ENCODE peak calls at places on chromosomes 3 and 15, in seven cellular contexts. Q is neuronal stem cell; N is neural progenitor cell; E is CD8-positive, alpha-beta memory T cell; U is ovary; Z is heart left ventricle; X is transverse colon. H is an unnamed sample. For H3K4me1 and H3K36me3, the result is how much of the 10 kb centered on the place peaks cover.

GRCh38 chr15:60399931-60400330 is 2.1 kb upstream of the ANXA2 start:
- DNase-seq in U (no peak), E (no peak), Z (no peak), Q (no peak), X (no peak), N (no peak), H (no peak)

GRCh38 chr3:151330899-151331298 is 1.6 kb upstream of the P2RY13 start:
- DNase-seq in U (no peak), X (no peak), E (no peak), Z (no peak), Q (no peak), N (no peak), H (no peak)

GRCh38 chr3:130773371-130773770 is 26.7 kb upstream of the PIK3R4 start:
- DNase-seq in U (no peak), N (no peak), E (no peak), X (no peak), Z (no peak), Q (no peak), H (no peak)

GRCh38 chr3:72155391-72156064 is 370.6 kb upstream of the PROK2 start:
- DNase-seq in U (peak), Q (no peak), X (peak), Z (peak), N (no peak), E (no peak), H (peak)

GRCh38 chr15:39447431-39447830 is 133.4 kb upstream of the THBS1 start:
- DNase-seq in E (no peak), Z (no peak), Q (no peak), N (peak), X (no peak), U (no peak), H (no peak)

GRCh38 chr15:57640935-57641682 is 49.4 kb downstream of the MYZAP start:
- DNase-seq in Z (no peak), U (no peak), X (no peak), Q (peak), E (no peak), N (peak), H (no peak)

GRCh38 chr15:49456166-49456565 is 33.1 kb downstream of the FGF7 start:
- DNase-seq in X (no peak), N (no peak), Z (no peak), U (no peak), Q (no peak), E (no peak), H (no peak)

GRCh38 chr3:53597136-53597915 is 102.9 kb downstream of the CACNA1D start:
- DNase-seq in Q (no peak), N (no peak), U (no peak), X (no peak), E (no peak), Z (no peak), H (peak)

GRCh38 chr15:93088200-93088980 is 621 bp downstream of the RGMA start:
- DNase-seq in U (peak), N (peak), Q (peak), X (no peak), Z (peak), E (no peak), H (no peak)

GRCh38 chr3:23668430-23668904 is 137.3 kb upstream of the UBE2E1 start:
- DNase-seq in E (no peak), N (no peak), U (no peak), Q (no peak), X (no peak), Z (no peak), H (no peak)

GRCh38 chr3:72836923-72837322 is 11.3 kb downstream of the SHQ1 start:
- DNase-seq in N (no peak), Z (peak), U (no peak), E (no peak), X (peak), Q (no peak), H (no peak)

GRCh38 chr3:162041622-162042021 is 545.0 kb downstream of the OTOL1 start:
- DNase-seq in U (no peak), N (peak), X (no peak), Z (no peak), E (no peak), Q (no peak), H (no peak)

GRCh38 chr3:194930439-194931204 is 244.9 kb downstream of the FAM43A start:
- DNase-seq in E (no peak), Z (peak), X (no peak), Q (no peak), N (no peak), U (no peak), H (peak)

GRCh38 chr3:122493296-122493695 is 21.4 kb downstream of the KPNA1 start:
- DNase-seq in Q (no peak), X (no peak), U (no peak), E (no peak), N (no peak), Z (no peak), H (no peak)

GRCh38 chr3:8328971-8329370 is 172.7 kb upstream of the LMCD1 start:
- DNase-seq in U (no peak), E (no peak), X (no peak), Z (no peak), N (no peak), Q (no peak), H (no peak)

GRCh38 chr15:90044191-90044590 is 43.1 kb downstream of the ZNF710 start:
- DNase-seq in U (no peak), X (no peak), N (no peak), E (no peak), Z (peak), Q (no peak), H (no peak)

GRCh38 chr3:192038726-192039125 is 577.8 kb downstream of the PYDC2 start:
- DNase-seq in U (no peak), Q (no peak), Z (no peak), E (no peak), N (no peak), X (no peak), H (no peak)

GRCh38 chr3:53975382-53975781 is 83.7 kb upstream of the SELENOK start:
- DNase-seq in U (no peak), N (no peak), E (no peak), Z (no peak), Q (no peak), X (no peak), H (no peak)

GRCh38 chr15:28191832-28192231 is 92.7 kb upstream of the OCA2 start:
- DNase-seq in U (peak), Z (peak), Q (peak), X (peak), N (peak), E (no peak), H (peak)

GRCh38 chr3:178699364-178699763 is 163.1 kb downstream of the KCNMB2 start:
- DNase-seq in Z (no peak), E (no peak), N (no peak), Q (no peak), X (no peak), U (no peak), H (no peak)

GRCh38 chr3:45817788-45818523 is 21.6 kb upstream of the SLC6A20 start:
- DNase-seq in Z (peak), N (no peak), Q (no peak), U (peak), E (no peak), X (peak), H (no peak)

GRCh38 chr3:123025642-123026521 is 1.7 kb downstream of the SEMA5B start:
- DNase-seq in E (no peak), X (no peak), U (peak), Q (peak), Z (peak), N (peak), H (no peak)

GRCh38 chr3:126205717-126206655 is 25.6 kb upstream of the ALDH1L1 start:
- DNase-seq in X (no peak), Q (no peak), Z (no peak), U (no peak), N (no peak), E (no peak), H (no peak)

GRCh38 chr3:23402728-23403505 is 199.8 kb downstream of the UBE2E2 start:
- DNase-seq in U (no peak), Q (no peak), N (no peak), X (no peak), Z (no peak), E (no peak), H (no peak)

GRCh38 chr3:46734773-46735172 is 17.1 kb upstream of the PRSS50 start:
- DNase-seq in E (no peak), Z (no peak), N (no peak), X (no peak), U (no peak), Q (no peak), H (peak)

GRCh38 chr3:139526146-139526545 is 13.4 kb downstream of the RBP1 start:
- DNase-seq in Z (no peak), E (no peak), X (no peak), N (no peak), U (no peak), Q (no peak), H (no peak)

GRCh38 chr3:69568458-69568857 is 170.8 kb upstream of the MITF start:
- DNase-seq in X (no peak), E (no peak), N (no peak), Z (no peak), U (no peak), Q (no peak), H (no peak)

GRCh38 chr3:69462826-69463100 is 76.9 kb upstream of the FRMD4B start:
- DNase-seq in N (no peak), E (no peak), Q (no peak), U (no peak), Z (no peak), X (no peak), H (no peak)

GRCh38 chr3:186099178-186099577 is 9.7 kb downstream of the ETV5 start:
- DNase-seq in Z (peak), U (peak), N (no peak), X (peak), Q (no peak), E (no peak), H (peak)

GRCh38 chr3:14170569-14171159 is 7.7 kb downstream of the XPC start:
- DNase-seq in Q (no peak), X (no peak), U (no peak), E (no peak), Z (no peak), N (no peak), H (no peak)

GRCh38 chr3:127408684-127409420 is 121.0 kb upstream of the PRR20G start:
- DNase-seq in N (peak), X (no peak), E (no peak), U (no peak), Q (no peak), Z (no peak), H (peak)

GRCh38 chr3:121834079-121834730 is 655 bp downstream of the IQCB1 start:
- DNase-seq in X (peak), U (no peak), N (peak), Q (no peak), E (no peak), Z (no peak), H (no peak)

GRCh38 chr3:55516391-55517030 is 29.4 kb upstream of the WNT5A start:
- DNase-seq in N (no peak), X (no peak), Q (no peak), Z (no peak), E (no peak), U (no peak), H (no peak)

GRCh38 chr3:132004571-132004970 is 30.2 kb downstream of the CPNE4 start:
- DNase-seq in X (no peak), N (no peak), Q (no peak), Z (no peak), E (no peak), U (no peak), H (no peak)

GRCh38 chr15:73781038-73781925 is 28.1 kb upstream of the INSYN1 start:
- DNase-seq in X (no peak), Z (no peak), N (no peak), U (no peak), Q (no peak), E (no peak), H (no peak)

GRCh38 chr3:126406389-126407296 is 11.9 kb downstream of the CFAP100 start:
- DNase-seq in X (no peak), U (no peak), Z (no peak), Q (no peak), N (no peak), E (no peak), H (peak)

GRCh38 chr15:55277116-55277564 is 12.5 kb downstream of the RAB27A start:
- DNase-seq in U (no peak), Q (no peak), N (no peak), E (peak), X (peak), Z (no peak), H (no peak)

GRCh38 chr3:111915905-111916304 is 56.8 kb downstream of the PHLDB2 start:
- DNase-seq in E (no peak), U (no peak), Z (no peak), X (no peak), Q (no peak), N (peak), H (no peak)

GRCh38 chr3:50620846-50621245 is 3.9 kb downstream of the MAPKAPK3 start:
- DNase-seq in Z (no peak), N (no peak), U (no peak), Q (no peak), X (no peak), E (no peak), H (no peak)

GRCh38 chr3:12959838-12960378 is 113.3 kb downstream of the IQSEC1 start:
- DNase-seq in N (no peak), X (peak), Z (no peak), E (no peak), U (no peak), Q (no peak), H (no peak)
- H3K4me1 ChIP-seq in N (under half), X (half or more), Z (half or more), E (half or more), U (half or more), Q (under half), H (under half)

GRCh38 chr15:66169023-66169422 is 84.5 kb downstream of the MEGF11 start:
- DNase-seq in X (no peak), E (no peak), Q (no peak), Z (no peak), N (no peak), U (no peak), H (no peak)

GRCh38 chr15:66170042-66170441 is 83.5 kb downstream of the MEGF11 start:
- DNase-seq in Z (no peak), X (no peak), N (no peak), E (no peak), Q (no peak), U (no peak), H (no peak)

GRCh38 chr15:66170716-66171115 is 82.8 kb downstream of the MEGF11 start:
- DNase-seq in E (no peak), Z (no peak), X (no peak), Q (no peak), U (no peak), N (no peak), H (no peak)

GRCh38 chr15:66167854-66168253 is 85.7 kb downstream of the MEGF11 start:
- DNase-seq in X (no peak), E (no peak), N (no peak), Q (no peak), U (no peak), Z (no peak), H (no peak)

DNA sequence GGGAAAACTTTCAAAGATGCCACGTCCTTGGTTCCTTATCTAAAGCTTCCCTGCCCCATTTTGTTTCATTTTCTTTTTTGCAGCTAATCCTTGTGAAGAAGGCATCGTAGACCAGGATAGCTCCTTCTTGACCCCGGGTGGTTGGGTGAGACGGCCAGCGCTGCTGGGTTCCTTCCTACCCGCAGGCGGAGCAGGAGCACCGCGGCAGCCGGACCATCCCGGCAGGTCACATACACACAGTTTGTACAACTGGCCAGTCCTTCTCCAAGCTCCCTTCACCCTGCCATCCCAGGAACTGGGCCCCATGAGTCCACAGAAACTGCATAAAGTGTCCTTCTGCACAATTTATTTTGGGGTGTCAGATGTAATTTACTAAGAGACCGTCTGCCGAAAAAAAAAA is 83.9 kb downstream of the MEGF11 start:
- DNase-seq in Q (no peak), U (no peak), X (no peak), Z (no peak), N (no peak), E (no peak), H (no peak)
- H3K36me3 ChIP-seq in Q (under half), U (under half), X (under half), Z (under half), N (under half), E (under half), H (under half)

GRCh38 chr3:15800327-15800726 is 2.5 kb upstream of the ANKRD28 start:
- DNase-seq in Q (no peak), U (no peak), E (no peak), N (no peak), Z (no peak), X (no peak), H (no peak)

GRCh38 chr3:15796771-15797599 is 794 bp downstream of the ANKRD28 start:
- DNase-seq in Z (no peak), U (no peak), E (no peak), Q (peak), X (no peak), N (peak), H (no peak)

GRCh38 chr3:15797600-15798303 is at the start of gene ANKRD28:
- DNase-seq in E (no peak), X (no peak), U (no peak), Q (peak), N (peak), Z (no peak), H (no peak)

GRCh38 chr3:15800780-15801179 is 3.0 kb upstream of the ANKRD28 start:
- DNase-seq in X (no peak), U (no peak), Q (no peak), E (no peak), Z (no peak), N (no peak), H (no peak)

GRCh38 chr3:15798533-15799245 is 910 bp upstream of the ANKRD28 start:
- DNase-seq in Q (no peak), U (no peak), N (no peak), E (no peak), X (no peak), Z (no peak), H (no peak)
- H3K4me1 ChIP-seq in Q (under half), U (under half), N (under half), E (half or more), X (under half), Z (under half), H (under half)

GRCh38 chr3:4765212-4765611 is 214.0 kb upstream of the BHLHE40 start:
- DNase-seq in Q (no peak), U (no peak), Z (no peak), E (no peak), X (no peak), N (no peak), H (no peak)
- H3K36me3 ChIP-seq in Q (under half), U (under half), Z (under half), E (under half), X (under half), N (under half), H (under half)

GRCh38 chr3:148102156-148102555 is 595.5 kb upstream of the AGTR1 start:
- DNase-seq in Q (no peak), Z (no peak), N (no peak), U (no peak), X (no peak), E (no peak), H (no peak)
- H3K4me1 ChIP-seq in Q (under half), Z (under half), N (under half), U (under half), X (under half), E (under half), H (under half)

DNA sequence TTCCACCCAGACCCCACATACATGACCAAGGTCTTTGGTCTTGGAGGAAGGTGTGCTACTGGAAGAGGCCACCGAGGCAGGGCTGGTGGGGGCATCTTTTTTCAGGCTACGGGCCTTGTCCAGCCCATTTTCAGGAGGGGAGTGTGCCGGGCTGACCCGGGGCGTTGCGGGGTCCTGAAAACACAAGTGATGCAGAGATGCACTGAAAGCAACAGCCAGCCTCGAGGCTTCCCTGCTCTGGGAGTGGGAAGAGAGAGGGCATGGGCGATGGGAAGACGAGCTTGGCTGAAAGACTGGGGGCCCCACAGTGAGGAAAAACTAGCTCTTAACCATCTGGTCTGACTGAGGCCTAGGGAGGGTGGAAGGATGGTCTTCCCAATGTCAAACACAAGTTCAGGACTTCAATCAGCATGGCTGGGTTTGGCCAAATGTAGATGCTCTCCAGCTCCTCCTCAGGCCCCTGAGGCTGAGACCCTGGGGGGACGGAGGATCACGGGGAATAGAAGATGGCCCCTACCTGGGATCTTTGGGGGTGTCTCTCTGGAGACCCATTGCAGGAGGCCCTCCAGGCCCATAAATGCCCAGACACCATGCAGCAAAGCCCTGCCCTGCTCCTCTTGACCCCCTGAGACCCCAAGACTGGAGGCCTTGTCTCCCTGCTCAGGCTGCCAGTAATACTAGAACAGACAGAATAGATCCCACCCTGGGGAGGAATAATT is 38.9 kb downstream of the TLE3 start:
- DNase-seq in U (no peak), E (no peak), N (no peak), X (no peak), Z (peak), Q (no peak), H (no peak)
- H3K36me3 ChIP-seq in U (under half), E (half or more), N (under half), X (half or more), Z (half or more), Q (half or more), H (half or more)

GRCh38 chr3:105837947-105838346 is 30.9 kb downstream of the CBLB start:
- DNase-seq in U (no peak), N (no peak), Q (no peak), Z (no peak), E (no peak), X (no peak), H (no peak)
- H3K4me1 ChIP-seq in U (under half), N (under half), Q (under half), Z (half or more), E (under half), X (under half), H (under half)

GRCh38 chr15:50485389-50485788 is 61.1 kb downstream of the USP50 start:
- DNase-seq in X (no peak), Q (no peak), N (no peak), Z (no peak), E (no peak), U (no peak), H (no peak)
- H3K36me3 ChIP-seq in X (under half), Q (half or more), N (under half), Z (half or more), E (under half), U (under half), H (half or more)